ENCODE peak calls at places on chromosomes 12 and 14, in five cellular contexts. X is HuH-7.5; S is H7; H is nucleus accumbens; I is activated T-cell treated with anti-CD3 and anti-CD28 coated beads, Interleukin-2, amount 50 U/mL, for 48 hours. O is an unnamed sample.

GRCh38 chr14:55301722-55302121 is 30.5 kb downstream of the FBXO34 start:
- DNase-seq in S (no peak), H (no peak), X (no peak), I (no peak), O (peak)

GRCh38 chr14:90299408-90299807 is 32.3 kb downstream of the NRDE2 start:
- DNase-seq in H (no peak), I (no peak), S (no peak), X (no peak), O (no peak)

GRCh38 chr12:88665051-88665450 is 84.8 kb upstream of the KITLG start:
- DNase-seq in I (no peak), S (no peak), H (no peak), X (no peak), O (no peak)

GRCh38 chr12:96448287-96448686 is 41.1 kb upstream of the CFAP54 start:
- DNase-seq in X (no peak), H (no peak), S (no peak), I (no peak), O (peak)

GRCh38 chr12:67091204-67091603 is 178.0 kb upstream of the CAND1 start:
- DNase-seq in I (no peak), S (no peak), X (no peak), H (no peak), O (no peak)

GRCh38 chr12:116372815-116373214 is 95.3 kb upstream of the MED13L start:
- DNase-seq in H (no peak), S (no peak), I (no peak), X (no peak), O (no peak)

GRCh38 chr12:176321-177181 is 37.4 kb downstream of the SLC6A12 start:
- DNase-seq in I (no peak), H (peak), S (no peak), X (no peak), O (peak)

GRCh38 chr12:122951406-122951805 is 14.9 kb downstream of the ABCB9 start:
- DNase-seq in I (no peak), X (no peak), H (no peak), S (no peak), O (no peak)

GRCh38 chr12:116080415-116080814 is 197.1 kb downstream of the MED13L start:
- DNase-seq in X (no peak), I (no peak), S (no peak), H (no peak), O (no peak)

GRCh38 chr12:132285311-132285741 is 44.1 kb downstream of the GALNT9 start:
- DNase-seq in X (no peak), I (no peak), H (no peak), S (peak), O (no peak)

GRCh38 chr12:78209851-78210493 is 379.3 kb downstream of the NAV3 start:
- DNase-seq in X (no peak), I (no peak), H (peak), S (no peak), O (no peak)

GRCh38 chr14:24430143-24430681 is 458 bp downstream of the KHNYN start:
- DNase-seq in S (peak), H (peak), I (peak), X (peak), O (peak)

GRCh38 chr12:92034858-92035401 is 110.7 kb downstream of the BTG1 start:
- DNase-seq in S (no peak), X (no peak), H (peak), I (peak), O (peak)

GRCh38 chr12:107318804-107319535 is 225.6 kb upstream of the CRY1 start:
- DNase-seq in I (peak), X (peak), H (no peak), S (peak), O (no peak)

GRCh38 chr12:52155048-52155868 is 36.6 kb downstream of the KRT80 start:
- DNase-seq in S (no peak), H (no peak), I (no peak), X (no peak), O (no peak)

O was measured in hepatic stellate cell.